ENCODE peak calls at places on chromosomes 16 and 17, in six cellular contexts. S, K, G, D, U and M are unnamed samples.

GRCh38 chr17:41324180-41325075 is 8.9 kb upstream of the KRTAP17-1 start:
- DNase-seq in S (no peak), K (no peak), G (no peak), D (no peak), U (no peak), M (no peak)

GRCh38 chr17:29726721-29727252 is 104.1 kb upstream of the CORO6 start:
- DNase-seq in S (no peak), K (no peak), G (no peak), D (no peak), U (no peak), M (no peak)

GRCh38 chr17:76497979-76498885 is 3.0 kb downstream of the RHBDF2 start:
- DNase-seq in S (no peak), K (no peak), G (peak), D (no peak), U (peak), M (no peak)

GRCh38 chr16:627458-628239 is 3.1 kb upstream of the WFIKKN1 start:
- DNase-seq in S (no peak), K (no peak), G (no peak), D (no peak), U (peak), M (no peak)

GRCh38 chr16:51156836-51157235 is 5.8 kb upstream of the SALL1 start:
- DNase-seq in S (no peak), K (no peak), G (no peak), D (no peak), U (no peak), M (no peak)

GRCh38 chr16:84220851-84221250 is 19.0 kb downstream of the KCNG4 start:
- DNase-seq in S (no peak), K (no peak), G (no peak), D (no peak), U (no peak), M (no peak)

GRCh38 chr17:45906237-45906636 is 11.9 kb downstream of the MAPT start:
- DNase-seq in S (no peak), K (no peak), G (no peak), D (no peak), U (no peak), M (no peak)

GRCh38 chr16:3443108-3444031 is at the start of the genes NAA60 and ZNF597:
- DNase-seq in S (peak), K (peak), G (peak), D (peak), U (peak), M (peak)

GRCh38 chr17:17609121-17609520 is 17.6 kb upstream of the PEMT start:
- DNase-seq in S (no peak), K (no peak), G (no peak), D (no peak), U (no peak), M (no peak)

GRCh38 chr17:2025622-2026309 is 632 bp upstream of the RTN4RL1 start:
- DNase-seq in S (no peak), K (no peak), G (peak), D (no peak), U (peak), M (no peak)

GRCh38 chr17:15966879-15967248 is 21.9 kb downstream of the ADORA2B start:
- DNase-seq in S (no peak), K (no peak), G (no peak), D (no peak), U (no peak), M (no peak)

GRCh38 chr16:19085679-19086200 is 18.3 kb downstream of the COQ7 start:
- DNase-seq in S (no peak), K (no peak), G (no peak), D (no peak), U (no peak), M (no peak)

GRCh38 chr16:66878067-66878466 is 2.2 kb upstream of the PDP2 start:
- DNase-seq in S (peak), K (peak), G (no peak), D (peak), U (peak), M (no peak)

GRCh38 chr17:81181811-81182185 is 15.8 kb upstream of the AATK start:
- DNase-seq in S (no peak), K (no peak), G (no peak), D (no peak), U (no peak), M (no peak)

GRCh38 chr17:48727415-48728175 is 955 bp downstream of the HOXB13 start:
- DNase-seq in S (no peak), K (no peak), G (no peak), D (no peak), U (no peak), M (no peak)

GRCh38 chr17:2400474-2400866 is 390 bp downstream of the MNT start:
- DNase-seq in S (peak), K (peak), G (peak), D (peak), U (peak), M (peak)

GRCh38 chr16:30637952-30638351 is 12.8 kb upstream of the PRR14 start:
- DNase-seq in S (no peak), K (no peak), G (no peak), D (no peak), U (no peak), M (no peak)

GRCh38 chr17:16241906-16242399 is 24.9 kb downstream of the PIGL start:
- DNase-seq in S (no peak), K (no peak), G (no peak), D (no peak), U (no peak), M (no peak)